ENCODE peak calls at places on chromosomes 16 and 17, in four cellular contexts. I is K562, M is endothelial cell of umbilical vein, X is GM12878. C is an unnamed sample.

GRCh38 chr17:6070280-6070894 is at the start of gene WSCD1:
- DNase-seq in I (no peak), M (no peak), X (no peak), C (no peak)

GRCh38 chr16:9798474-9798873 is 383.8 kb downstream of the GRIN2A start:
- DNase-seq in I (no peak), M (no peak), X (no peak), C (no peak)

GRCh38 chr17:45222273-45222993 is 748 bp downstream of the FMNL1 start:
- DNase-seq in I (peak), M (no peak), X (no peak), C (no peak)

GRCh38 chr16:81523387-81524115 is 78.9 kb downstream of the CMIP start:
- DNase-seq in I (no peak), M (no peak), X (no peak), C (peak)

GRCh38 chr17:31089461-31089860 is 5.3 kb upstream of the NF1 start:
- DNase-seq in I (no peak), M (no peak), X (no peak), C (no peak)

GRCh38 chr16:27314161-27314723 is 468 bp downstream of the IL4R start:
- DNase-seq in I (peak), M (peak), X (no peak), C (peak)

GRCh38 chr16:19114359-19115147 is 789 bp downstream of the ITPRIPL2 start:
- DNase-seq in I (peak), M (peak), X (no peak), C (peak)

GRCh38 chr17:59848778-59849177 is 44.0 kb downstream of the TUBD1 start:
- DNase-seq in I (no peak), M (no peak), X (no peak), C (peak)

GRCh38 chr17:49217651-49218413 is 7.3 kb downstream of the ABI3 start:
- DNase-seq in I (no peak), M (no peak), X (peak), C (no peak)

GRCh38 chr16:68770671-68771070 is 33.6 kb downstream of the CDH1 start:
- DNase-seq in I (no peak), M (no peak), X (no peak), C (no peak)

GRCh38 chr17:19346351-19347255 is 15.9 kb downstream of the B9D1 start:
- DNase-seq in I (peak), M (peak), X (no peak), C (peak)

GRCh38 chr16:50505714-50506542 is 42.3 kb upstream of the NKD1 start:
- DNase-seq in I (no peak), M (no peak), X (no peak), C (no peak)

GRCh38 chr17:78039581-78039980 is 81.1 kb downstream of the TNRC6C start:
- DNase-seq in I (no peak), M (no peak), X (no peak), C (no peak)

DNA sequence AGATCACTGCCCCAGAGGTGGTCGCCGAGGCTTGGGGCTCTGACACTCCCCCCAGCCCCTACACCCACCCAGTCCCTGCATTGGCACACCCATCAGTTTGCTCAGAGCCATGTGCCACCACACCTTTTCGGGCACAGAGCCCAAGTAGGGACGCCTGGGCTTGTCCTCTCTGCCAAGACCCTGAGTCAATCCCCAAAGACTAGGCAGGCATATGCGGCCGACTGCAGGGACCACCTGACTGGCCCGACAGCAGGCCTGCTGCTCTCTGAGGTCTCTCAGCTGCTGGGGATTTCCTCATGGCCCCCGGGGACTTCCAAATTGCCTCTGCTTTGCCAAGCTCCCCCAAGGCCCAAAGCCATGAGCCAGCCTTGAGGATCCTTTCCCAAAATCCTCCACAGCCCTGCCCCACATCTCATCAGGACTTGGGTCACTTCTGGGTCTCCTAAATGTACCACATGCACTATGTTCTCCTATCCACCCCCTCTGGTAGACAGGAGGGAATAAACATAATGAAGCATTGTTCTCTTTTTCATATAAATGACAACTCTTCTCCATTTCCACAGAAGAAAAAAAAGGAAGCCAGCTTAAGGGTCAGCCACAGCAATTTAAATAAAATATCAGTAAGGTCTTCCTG is 30.6 kb downstream of the MYO18A start:
- DNase-seq in I (no peak), M (no peak), X (no peak), C (peak)
- TF ChIP-seq FOS in I (no peak), M (no peak), X (no peak), C (no peak)

GRCh38 chr17:12519956-12520594 is 145.6 kb upstream of the MYOCD start:
- DNase-seq in I (no peak), M (no peak), X (no peak), C (no peak)
- TF ChIP-seq FOS in I (no peak), M (no peak), X (no peak), C (no peak)

GRCh38 chr17:8244768-8245167 is 3.1 kb downstream of the CTC1 start:
- DNase-seq in I (no peak), M (no peak), X (no peak), C (no peak)

GRCh38 chr17:8249621-8250020 is 532 bp downstream of the PFAS start:
- DNase-seq in I (no peak), M (no peak), X (no peak), C (no peak)

GRCh38 chr17:8250101-8250500 is 1.0 kb downstream of the PFAS start:
- DNase-seq in I (no peak), M (no peak), X (no peak), C (no peak)

GRCh38 chr17:8253801-8254200 is 4.7 kb downstream of the PFAS start:
- DNase-seq in I (no peak), M (peak), X (no peak), C (no peak)

DNA sequence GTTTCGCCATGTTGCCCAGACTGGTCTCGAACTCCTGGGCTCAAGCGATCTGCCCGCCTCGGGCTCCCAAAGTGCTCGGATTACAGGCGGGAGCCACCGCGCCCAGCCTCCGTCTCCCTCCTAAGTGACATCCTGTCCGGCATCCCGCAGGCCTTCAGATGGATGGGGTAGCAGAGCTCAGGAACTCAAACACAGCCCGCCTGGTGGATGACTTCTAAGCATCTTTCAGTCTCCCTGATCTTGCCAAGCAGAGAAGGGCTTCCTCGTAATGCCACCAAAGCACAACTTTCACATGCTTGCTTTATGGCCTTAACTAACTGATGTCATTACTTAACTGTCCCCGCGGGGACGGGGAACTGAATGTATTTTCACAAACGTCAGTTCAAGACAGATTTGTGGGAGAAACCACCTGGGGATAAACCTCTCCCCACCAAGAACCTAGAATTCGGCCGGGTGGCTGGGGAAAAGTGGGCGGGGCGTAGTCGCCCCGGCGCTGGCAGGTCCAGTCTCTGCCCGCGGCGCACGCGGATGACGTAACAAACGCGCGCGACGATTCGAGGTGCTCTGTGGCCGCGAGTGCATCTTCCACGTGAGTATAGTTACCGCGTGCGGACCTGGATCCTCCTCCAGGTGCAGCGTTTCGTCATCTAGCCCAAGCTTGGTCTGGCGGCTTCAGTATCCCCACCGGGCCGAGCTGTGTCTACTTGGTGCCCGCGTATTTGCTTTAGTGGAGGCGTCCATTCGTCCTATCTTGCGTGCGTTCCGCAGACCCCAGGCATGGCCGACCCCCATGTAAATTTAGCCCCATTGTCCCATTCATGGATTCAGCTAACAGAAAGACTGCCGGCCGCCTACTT is at the start of gene PFAS:
- DNase-seq in I (peak), M (peak), X (peak), C (peak)
- TF ChIP-seq FOS in I (no peak), M (no peak), X (no peak), C (no peak)

DNA sequence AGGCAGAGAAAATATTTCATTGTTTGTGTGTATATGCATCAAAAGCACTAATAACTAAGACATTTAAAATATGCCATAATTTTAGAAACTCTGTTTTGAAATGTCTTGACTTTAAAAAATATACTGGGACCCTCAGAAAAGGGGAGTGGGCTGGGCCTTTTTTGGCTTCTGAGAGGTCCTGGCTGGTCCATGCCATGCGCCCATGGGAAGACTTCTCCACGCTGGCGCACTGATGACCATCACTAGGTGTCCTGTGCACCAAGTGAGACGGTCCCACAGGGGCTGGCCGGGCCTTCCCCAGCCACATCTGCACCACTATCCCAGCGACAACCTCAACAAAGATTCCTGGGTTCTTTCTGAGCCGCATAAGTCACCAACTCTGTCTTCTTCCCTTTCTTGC is 27.0 kb upstream of the WFIKKN2 start:
- DNase-seq in I (no peak), M (no peak), X (no peak), C (no peak)
- TF ChIP-seq FOS in I (no peak), M (no peak), X (no peak), C (no peak)

GRCh38 chr16:84196727-84197486 is 6.0 kb downstream of the ADAD2 start:
- DNase-seq in I (no peak), M (no peak), X (no peak), C (no peak)
- TF ChIP-seq FOS in I (no peak), M (no peak), X (no peak), C (no peak)

GRCh38 chr16:84065536-84066132 is 23.0 kb upstream of the SLC38A8 start:
- DNase-seq in I (peak), M (peak), X (no peak), C (peak)
- TF ChIP-seq FOS in I (no peak), M (no peak), X (no peak), C (no peak)

GRCh38 chr16:54193013-54193655 is 93.5 kb downstream of the IRX3 start:
- DNase-seq in I (no peak), M (no peak), X (no peak), C (no peak)

GRCh38 chr16:54191163-54191562 is 95.4 kb downstream of the IRX3 start:
- DNase-seq in I (no peak), M (no peak), X (no peak), C (no peak)

GRCh38 chr16:54194008-54194731 is 92.4 kb downstream of the IRX3 start:
- DNase-seq in I (no peak), M (no peak), X (no peak), C (no peak)

GRCh38 chr16:54191592-54191991 is 95.0 kb downstream of the IRX3 start:
- DNase-seq in I (no peak), M (no peak), X (no peak), C (no peak)

DNA sequence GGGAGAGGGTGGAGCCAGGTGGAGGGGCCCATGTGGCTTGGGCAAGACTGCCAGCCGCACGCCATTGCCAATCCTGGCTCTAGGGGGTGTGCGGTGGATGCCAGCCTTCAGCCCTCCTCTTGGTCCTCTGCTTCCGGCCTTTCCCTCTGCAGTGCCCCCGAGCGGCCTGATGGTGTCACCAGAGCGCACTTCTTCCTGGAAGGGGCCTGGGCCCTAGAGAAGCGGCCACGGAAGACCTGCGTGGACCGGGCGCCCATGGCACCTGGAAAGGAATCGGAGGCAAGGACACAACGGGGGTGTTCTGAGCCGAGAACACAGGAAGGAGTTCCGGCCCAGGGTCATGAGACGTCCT is 93.0 kb downstream of the IRX3 start:
- DNase-seq in I (peak), M (peak), X (peak), C (peak)
- TF ChIP-seq FOS in I (no peak), M (no peak), X (no peak), C (no peak)

DNA sequence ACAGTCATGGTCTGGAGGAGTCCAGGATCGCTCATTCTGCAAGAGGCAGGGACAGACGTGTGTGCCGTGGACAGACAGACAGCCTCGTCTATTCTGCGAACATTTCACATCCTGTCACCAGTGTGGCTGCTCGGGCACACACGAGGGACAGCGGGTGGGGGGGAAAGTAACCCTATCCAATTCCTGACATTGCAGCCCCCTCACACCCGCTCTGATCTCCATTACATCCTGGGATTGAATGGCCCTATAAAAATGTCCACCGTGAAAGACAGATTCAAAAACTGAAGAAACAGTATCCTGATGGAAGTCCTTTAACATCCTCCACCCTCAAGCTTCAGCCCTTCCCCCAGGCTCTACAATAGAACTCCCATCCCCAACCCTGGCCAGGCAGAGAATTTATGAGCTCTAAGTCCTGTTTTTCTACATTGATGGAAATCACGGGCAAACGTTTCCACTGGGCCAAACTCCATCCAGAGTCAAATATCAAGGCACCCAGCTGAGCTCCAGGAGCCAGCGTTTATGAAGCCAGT is 39.4 kb downstream of the HS3ST3A1 start:
- DNase-seq in I (no peak), M (no peak), X (no peak), C (peak)
- TF ChIP-seq FOS in I (no peak), M (no peak), X (no peak), C (peak)

GRCh38 chr16:86634290-86634689 is 55.9 kb downstream of the FOXL1 start:
- DNase-seq in I (peak), M (peak), X (no peak), C (peak)
- TF ChIP-seq FOS in I (peak), M (no peak), X (no peak), C (no peak)

DNA sequence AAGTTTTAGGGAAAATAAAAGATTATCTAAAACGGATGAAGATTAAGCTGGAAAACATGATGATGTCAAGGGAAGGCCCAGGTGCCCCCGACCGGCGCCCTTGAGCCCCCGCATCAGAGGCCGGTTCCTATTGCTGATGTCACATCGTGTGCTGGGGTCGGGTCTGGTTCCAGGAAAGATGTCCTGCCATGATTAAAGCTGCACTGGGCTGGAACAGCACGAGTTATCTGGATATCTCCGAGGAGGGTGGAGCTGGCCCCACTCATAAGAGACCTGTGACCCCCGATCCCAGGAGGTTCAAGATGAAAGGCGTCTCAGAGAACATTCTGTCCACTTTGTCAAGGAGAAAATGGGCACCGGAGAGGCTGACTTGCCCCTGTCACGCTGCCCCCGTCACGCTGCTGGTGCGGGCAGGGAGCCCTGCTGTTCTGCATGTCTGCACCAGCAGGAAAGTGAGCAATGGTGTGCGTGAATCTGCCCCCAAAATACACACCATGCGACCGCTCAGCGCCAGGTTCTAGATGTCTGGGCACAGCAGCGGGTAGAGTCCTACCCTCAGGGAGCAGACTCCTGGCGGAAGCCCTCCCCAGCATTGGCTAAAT is 53.0 kb downstream of the ENGASE start:
- DNase-seq in I (no peak), M (no peak), X (no peak), C (no peak)
- TF ChIP-seq FOS in I (no peak), M (no peak), X (no peak), C (no peak)

C was measured in IMR-90.